ENCODE peak calls at places on chromosomes 7 and 10, in four cellular contexts. D is colonic mucosa, Z is right lobe of liver, L is nucleus accumbens. Y is an unnamed sample.

GRCh38 chr7:130974794-130975193 is 240.8 kb upstream of the KLF14 start:
- DNase-seq in D (no peak), Z (no peak), L (no peak), Y (no peak)

GRCh38 chr10:28878236-28878970 is 201.1 kb downstream of the BAMBI start:
- DNase-seq in D (no peak), Z (no peak), L (no peak), Y (no peak)

GRCh38 chr10:77601488-77601887 is 36.1 kb downstream of the KCNMA1 start:
- DNase-seq in D (no peak), Z (no peak), L (no peak), Y (no peak)

GRCh38 chr10:68792115-68792514 is 35.2 kb upstream of the STOX1 start:
- DNase-seq in D (no peak), Z (no peak), L (no peak), Y (no peak)

GRCh38 chr10:104255244-104255981 is 721 bp downstream of the GSTO1 start:
- DNase-seq in D (peak; percentile 61), Z (no peak), L (peak; percentile 33), Y (no peak)

GRCh38 chr10:131676046-131676445 is 224.8 kb upstream of the PPP2R2D start:
- DNase-seq in D (no peak), Z (peak; percentile 22), L (no peak), Y (no peak)

GRCh38 chr10:34029455-34029854 is 695.0 kb upstream of the NRP1 start:
- DNase-seq in D (no peak), Z (no peak), L (no peak), Y (no peak)

GRCh38 chr7:70356975-70357374 is 758.7 kb downstream of the AUTS2 start:
- DNase-seq in D (no peak), Z (no peak), L (no peak), Y (no peak)

GRCh38 chr7:34162017-34162565 is 256.8 kb downstream of the BMPER start:
- DNase-seq in D (no peak), Z (no peak), L (no peak), Y (no peak)

GRCh38 chr10:20634841-20635240 is 262.3 kb downstream of the NEBL start:
- DNase-seq in D (no peak), Z (no peak), L (no peak), Y (no peak)

GRCh38 chr7:107505997-107506682 is 36.3 kb downstream of the GPR22 start:
- DNase-seq in D (peak; percentile 81), Z (no peak), L (no peak), Y (peak; percentile 68)

GRCh38 chr10:127122831-127123230 is 73.6 kb downstream of the INSYN2A start:
- DNase-seq in D (no peak), Z (no peak), L (no peak), Y (no peak)

GRCh38 chr7:66366701-66367100 is 161.6 kb downstream of the TPST1 start:
- DNase-seq in D (no peak), Z (no peak), L (no peak), Y (no peak)

GRCh38 chr10:117168135-117168674 is 29.1 kb upstream of the KCNK18 start:
- DNase-seq in D (peak; percentile 59), Z (peak; percentile 73), L (peak; percentile 49), Y (peak; percentile 68)

GRCh38 chr7:27156901-27157716 is 634 bp upstream of the HOXA7 start:
- DNase-seq in D (no peak), Z (no peak), L (no peak), Y (peak; percentile 17)

GRCh38 chr7:157494506-157495176 is 157.8 kb downstream of the DNAJB6 start:
- DNase-seq in D (no peak), Z (no peak), L (no peak), Y (peak; percentile 20)

GRCh38 chr7:36029846-36030510 is 123.1 kb upstream of the EEPD1 start:
- DNase-seq in D (no peak), Z (no peak), L (no peak), Y (no peak)

GRCh38 chr10:5591336-5591824 is 66.6 kb downstream of the CALML3 start:
- DNase-seq in D (no peak), Z (peak; percentile 34), L (no peak), Y (no peak)

GRCh38 chr7:99010281-99010680 is 131.9 kb downstream of the TRRAP start:
- DNase-seq in D (no peak), Z (no peak), L (no peak), Y (no peak)

GRCh38 chr7:101951757-101952156 is 134.3 kb downstream of the CUX1 start:
- DNase-seq in D (no peak), Z (no peak), L (no peak), Y (no peak)

GRCh38 chr10:29856295-29856694 is 203.1 kb downstream of the JCAD start:
- DNase-seq in D (no peak), Z (no peak), L (no peak), Y (no peak)

GRCh38 chr10:126701526-126701925 is 31.0 kb upstream of the C10orf90 start:
- DNase-seq in D (no peak), Z (no peak), L (no peak), Y (no peak)

GRCh38 chr10:59905735-59906416 is 480 bp downstream of the CCDC6 start:
- DNase-seq in D (no peak), Z (peak; percentile 60), L (no peak), Y (no peak)

GRCh38 chr10:49008056-49008455 is 68.4 kb upstream of the LRRC18 start:
- DNase-seq in D (no peak), Z (no peak), L (no peak), Y (no peak)

GRCh38 chr10:3749597-3750351 is 35.2 kb downstream of the KLF6 start:
- DNase-seq in D (no peak), Z (no peak), L (peak; percentile 21), Y (no peak)

GRCh38 chr7:27179503-27180430 is 5.3 kb downstream of the HOXA11 start:
- DNase-seq in D (peak; percentile 90), Z (peak; percentile 65), L (no peak), Y (peak; percentile 47)

GRCh38 chr10:6722616-6723004 is 142.5 kb upstream of the PRKCQ start:
- DNase-seq in D (no peak), Z (no peak), L (no peak), Y (no peak)

GRCh38 chr10:11683529-11684320 is 58.5 kb upstream of the ECHDC3 start:
- DNase-seq in D (peak; percentile 67), Z (no peak), L (no peak), Y (no peak)

GRCh38 chr7:138907438-138907837 is 73.8 kb downstream of the KIAA1549 start:
- DNase-seq in D (no peak), Z (no peak), L (no peak), Y (no peak)

GRCh38 chr7:100804681-100805431 is 22.5 kb downstream of the EPHB4 start:
- DNase-seq in D (no peak), Z (no peak), L (no peak), Y (no peak)

GRCh38 chr10:43284341-43284910 is 17.6 kb upstream of the RASGEF1A start:
- DNase-seq in D (no peak), Z (no peak), L (no peak), Y (no peak)

GRCh38 chr7:131488361-131488760 is 68.1 kb downstream of the PODXL start:
- DNase-seq in D (no peak), Z (no peak), L (no peak), Y (no peak)

GRCh38 chr7:68730871-68731403 is 867.3 kb upstream of the AUTS2 start:
- DNase-seq in D (no peak), Z (peak; percentile 73), L (no peak), Y (peak; percentile 82)

GRCh38 chr10:22986771-22987542 is 59.1 kb downstream of the ARMC3 start:
- DNase-seq in D (no peak), Z (no peak), L (no peak), Y (no peak)

GRCh38 chr7:32077806-32078205 is 7.6 kb upstream of the PDE1C start:
- DNase-seq in D (no peak), Z (no peak), L (no peak), Y (no peak)